ENCODE peak calls at places on chromosomes 1 and 21, in five cellular contexts. N, P, S, T and Q are unnamed samples.

GRCh38 chr21:35045539-35046222 is 3.4 kb downstream of the RUNX1 start:
- DNase-seq in S (no peak), P (no peak), N (no peak), T (no peak), Q (no peak)

GRCh38 chr1:27137544-27138075 is 17.3 kb downstream of the SLC9A1 start:
- DNase-seq in N (peak), T (peak), S (no peak), P (no peak), Q (no peak)

GRCh38 chr1:244844155-244845121 is 9.0 kb downstream of the COX20 start:
- DNase-seq in P (no peak), S (no peak), N (no peak), T (no peak), Q (no peak)

GRCh38 chr1:243798726-243799125 is 51.3 kb downstream of the AKT3 start:
- DNase-seq in S (no peak), P (peak), T (peak), N (peak), Q (no peak)

GRCh38 chr1:52814465-52814864 is 28.1 kb upstream of the ZYG11A start:
- DNase-seq in T (no peak), S (no peak), N (peak), P (peak), Q (no peak)

GRCh38 chr1:64608651-64609048 is 136.2 kb upstream of the RAVER2 start:
- DNase-seq in N (no peak), P (no peak), T (no peak), S (no peak), Q (no peak)

GRCh38 chr1:227428803-227429202 is 110.5 kb upstream of the CDC42BPA start:
- DNase-seq in P (peak), T (peak), N (no peak), S (no peak), Q (no peak)

GRCh38 chr21:39696620-39697019 is 48.4 kb upstream of the IGSF5 start:
- DNase-seq in T (no peak), N (no peak), P (no peak), S (no peak), Q (no peak)

GRCh38 chr1:204123376-204123775 is 28.5 kb downstream of the ETNK2 start:
- DNase-seq in P (peak), T (no peak), N (no peak), S (peak), Q (no peak)

GRCh38 chr1:43277116-43277876 is 7.5 kb downstream of the TMEM125 start:
- DNase-seq in S (no peak), T (no peak), P (no peak), N (no peak), Q (no peak)

GRCh38 chr1:214380418-214380817 is 99.5 kb downstream of the SMYD2 start:
- DNase-seq in P (no peak), T (no peak), N (peak), S (no peak), Q (no peak)

GRCh38 chr21:34808569-34809204 is 139.9 kb downstream of the CLIC6 start:
- DNase-seq in P (peak), N (no peak), S (no peak), T (peak), Q (no peak)

GRCh38 chr1:75342799-75343198 is 208.6 kb downstream of the LHX8 start:
- DNase-seq in T (no peak), N (no peak), S (no peak), P (no peak), Q (no peak)

GRCh38 chr1:157262422-157262821 is 124.2 kb upstream of the ETV3 start:
- DNase-seq in P (no peak), N (no peak), S (no peak), T (no peak), Q (no peak)

GRCh38 chr1:15885701-15886612 is 38.5 kb downstream of the SPEN start:
- DNase-seq in N (peak), P (peak), S (peak), T (peak), Q (peak)

GRCh38 chr1:210646258-210646616 is 317.5 kb downstream of the HHAT start:
- DNase-seq in N (no peak), P (no peak), T (no peak), S (no peak), Q (peak)

GRCh38 chr1:151158751-151159251 is 2.4 kb downstream of the TNFAIP8L2 start:
- DNase-seq in P (no peak), N (no peak), S (no peak), T (no peak), Q (no peak)

GRCh38 chr1:38029081-38029681 is 16.6 kb downstream of the UTP11 start:
- DNase-seq in P (no peak), S (peak), N (no peak), T (peak), Q (no peak)

GRCh38 chr1:1022322-1023090 is 2.6 kb downstream of the AGRN start:
- DNase-seq in T (no peak), S (no peak), P (no peak), N (no peak), Q (no peak)

GRCh38 chr1:153880962-153881361 is 41.8 kb downstream of the GATAD2B start:
- DNase-seq in P (peak), T (peak), N (peak), S (no peak), Q (no peak)

GRCh38 chr1:64401285-64401684 is 68.6 kb upstream of the CACHD1 start:
- DNase-seq in S (no peak), T (no peak), N (no peak), P (no peak), Q (no peak)

GRCh38 chr1:236323819-236324411 is 42.2 kb upstream of the ERO1B start:
- DNase-seq in S (no peak), T (no peak), P (no peak), N (no peak), Q (no peak)

GRCh38 chr1:147902183-147902845 is at the start of gene GJA8:
- DNase-seq in T (no peak), P (no peak), S (no peak), N (peak), Q (no peak)

GRCh38 chr1:182257369-182258063 is 134.1 kb downstream of the GLUL start:
- DNase-seq in N (no peak), S (no peak), T (no peak), P (no peak), Q (no peak)

GRCh38 chr1:151759241-151759640 is 4.1 kb downstream of the MRPL9 start:
- DNase-seq in N (no peak), P (peak), S (no peak), T (no peak), Q (no peak)

GRCh38 chr21:25456672-25457071 is 150.6 kb downstream of the MRPL39 start:
- DNase-seq in T (no peak), S (no peak), P (peak), N (no peak), Q (no peak)

GRCh38 chr1:76230894-76231293 is 156.3 kb downstream of the ST6GALNAC3 start:
- DNase-seq in S (no peak), N (no peak), T (no peak), P (no peak), Q (no peak)

GRCh38 chr1:12179111-12179519 is 12.3 kb downstream of the TNFRSF1B start:
- DNase-seq in T (peak), S (no peak), N (peak), P (peak), Q (no peak)

GRCh38 chr21:45779226-45779625 is 135.7 kb downstream of the PCBP3 start:
- DNase-seq in P (no peak), S (no peak), N (no peak), T (no peak), Q (no peak)

GRCh38 chr1:77283701-77284425 is 2.0 kb downstream of the AK5 start:
- DNase-seq in S (no peak), T (peak), N (no peak), P (peak), Q (no peak)
- H3K4me3 ChIP-seq in S (peak), T (peak), N (no peak), P (peak), Q (no peak)

GRCh38 chr1:20402585-20403422 is 83.2 kb downstream of the CAMK2N1 start:
- DNase-seq in S (no peak), N (no peak), P (no peak), T (no peak), Q (no peak)
- H4K91ac ChIP-seq in S (no peak), N (no peak), P (no peak), T (no peak), Q (no peak)

GRCh38 chr1:201226178-201226514 is 35.5 kb downstream of the IGFN1 start:
- DNase-seq in S (no peak), N (no peak), P (no peak), T (no peak), Q (no peak)

GRCh38 chr1:201226859-201227488 is 36.4 kb downstream of the IGFN1 start:
- DNase-seq in T (no peak), P (no peak), N (no peak), S (peak), Q (no peak)

GRCh38 chr1:201222125-201222524 is 31.5 kb downstream of the IGFN1 start:
- DNase-seq in T (no peak), S (peak), N (no peak), P (no peak), Q (no peak)

GRCh38 chr1:201223852-201224670 is 33.4 kb downstream of the IGFN1 start:
- DNase-seq in N (no peak), T (no peak), P (no peak), S (peak), Q (no peak)

DNA sequence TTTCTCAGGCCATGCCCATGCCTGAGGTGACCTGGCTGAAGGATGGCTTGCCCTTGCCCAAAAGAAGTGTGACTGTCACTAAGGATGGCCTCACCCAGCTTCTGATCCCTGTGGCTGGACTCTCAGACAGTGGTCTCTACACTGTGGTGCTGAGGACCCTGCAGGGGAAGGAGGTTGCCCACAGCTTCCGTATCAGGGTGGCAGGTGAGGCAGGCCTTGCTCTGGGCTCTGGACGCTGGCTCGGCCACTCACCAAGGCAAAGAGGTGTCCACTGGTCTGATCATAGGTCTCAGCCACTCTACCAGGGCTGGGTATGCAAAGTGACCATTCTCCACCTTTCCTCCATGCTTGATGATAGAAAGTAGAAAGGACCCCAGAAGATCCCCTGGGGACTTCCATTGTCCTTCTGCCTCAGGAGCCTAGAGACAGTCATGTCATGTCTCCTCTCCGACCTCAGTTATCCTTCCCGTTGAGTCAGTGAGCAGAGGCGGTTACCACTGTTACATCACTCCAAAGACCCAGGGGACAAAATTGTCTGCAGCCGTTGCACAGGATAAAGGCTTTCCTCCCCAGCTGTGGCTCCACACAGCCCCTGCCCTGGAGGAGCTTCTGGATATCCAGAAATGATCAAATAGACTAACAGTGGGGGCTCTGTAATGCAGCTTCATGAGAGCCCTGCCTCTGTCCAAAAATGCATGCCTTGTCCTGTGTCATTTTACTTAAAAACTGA is 34.2 kb downstream of the IGFN1 start:
- DNase-seq in T (no peak), P (no peak), N (no peak), S (peak), Q (no peak)
- H3K23ac ChIP-seq in T (no peak), P (no peak), N (no peak), S (no peak), Q (no peak)

GRCh38 chr1:171653796-171654704 is 1.6 kb upstream of the MYOC start:
- DNase-seq in S (no peak), P (peak), N (no peak), T (peak), Q (no peak)
- H3K4me3 ChIP-seq in S (no peak), P (no peak), N (no peak), T (peak), Q (no peak)

DNA sequence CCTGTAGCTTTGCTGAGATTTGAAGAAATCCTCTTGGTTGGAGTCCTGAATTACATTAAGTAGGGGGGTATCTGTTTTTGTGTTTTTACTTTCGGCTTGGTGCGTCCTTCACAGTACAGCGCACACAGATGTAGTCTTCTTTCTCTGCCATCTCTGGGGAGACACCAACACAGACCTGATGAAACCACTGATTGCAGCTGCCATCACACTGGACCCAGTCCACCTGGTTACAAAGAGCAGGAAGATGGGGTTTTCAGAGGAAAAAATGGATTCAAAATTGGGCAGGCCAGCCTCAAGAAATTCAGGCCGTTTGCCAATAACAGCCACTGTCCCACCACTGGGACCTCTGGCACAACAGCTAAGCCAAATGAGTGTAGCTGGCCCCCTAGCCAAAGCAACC is 18.7 kb upstream of the SYT2 start:
- DNase-seq in P (no peak), N (no peak), S (no peak), T (no peak), Q (no peak)
- H4K91ac ChIP-seq in P (no peak), N (no peak), S (no peak), T (no peak), Q (no peak)

DNA sequence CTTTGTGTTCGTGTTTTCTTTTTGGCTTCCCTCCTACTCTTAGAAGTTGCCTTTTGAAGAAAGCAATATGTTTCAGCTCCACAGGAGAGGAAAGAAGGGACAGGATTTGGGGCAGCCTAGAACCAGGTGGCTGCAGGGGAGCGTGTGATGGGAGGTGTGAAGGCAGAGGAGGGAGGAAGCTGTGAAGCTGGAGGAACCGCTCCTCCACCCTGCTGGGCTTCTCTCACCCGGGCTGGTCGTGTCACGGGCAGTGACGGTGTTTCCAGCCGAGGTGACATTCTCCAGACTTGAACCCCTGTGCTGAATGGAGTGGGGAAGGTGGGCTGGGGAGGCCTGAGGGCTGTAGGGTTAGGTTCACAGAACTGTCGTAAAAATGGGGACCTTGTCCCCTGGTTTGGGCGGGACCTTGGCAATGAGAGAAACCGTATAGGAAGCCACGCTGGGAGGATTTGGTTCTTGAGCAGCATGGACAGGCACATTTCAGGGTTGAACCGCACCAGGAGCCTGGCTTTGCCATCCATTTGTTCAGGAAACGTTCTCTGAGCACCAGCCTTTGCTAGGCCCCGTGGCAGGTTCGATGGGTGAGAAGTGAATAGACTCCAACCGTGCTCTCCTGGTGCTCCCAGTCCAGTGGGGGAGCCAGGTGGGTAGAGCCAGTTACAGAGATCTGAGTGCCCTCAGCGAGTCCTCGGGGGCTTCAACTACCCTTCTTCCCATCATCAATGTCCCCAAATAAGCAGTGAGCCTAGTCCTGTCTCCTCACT is 103.0 kb downstream of the PRDM2 start:
- DNase-seq in S (no peak), T (no peak), N (no peak), P (no peak), Q (no peak)
- H3K23ac ChIP-seq in S (no peak), T (no peak), N (no peak), P (no peak), Q (peak)

GRCh38 chr1:32318127-32318869 is 17.7 kb downstream of the MARCKSL1 start:
- DNase-seq in S (no peak), P (no peak), N (no peak), T (no peak), Q (no peak)
- H3K4me3 ChIP-seq in S (no peak), P (no peak), N (no peak), T (no peak), Q (no peak)

DNA sequence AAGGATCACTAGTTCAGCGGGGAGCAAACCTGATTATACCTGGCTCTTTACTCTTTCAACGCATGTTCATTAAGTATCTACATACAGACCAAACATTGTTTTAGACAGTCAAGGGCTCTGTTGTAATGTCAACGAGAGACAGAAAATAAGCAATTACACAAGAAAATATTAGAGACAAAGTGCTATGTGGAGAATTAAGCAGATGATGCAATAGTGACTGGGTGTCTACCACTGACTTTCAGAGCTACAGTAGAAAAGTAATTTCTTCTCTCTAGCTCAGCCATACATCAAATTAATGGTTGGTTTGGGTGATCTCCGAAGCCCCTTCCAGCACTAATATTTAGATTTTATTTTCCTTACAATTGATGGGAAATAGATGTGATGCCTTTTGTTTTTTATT is 23.3 kb downstream of the FYB2 start:
- DNase-seq in P (no peak), N (peak), T (no peak), S (no peak), Q (no peak)
- H4K91ac ChIP-seq in P (no peak), N (no peak), T (no peak), S (no peak), Q (no peak)

DNA sequence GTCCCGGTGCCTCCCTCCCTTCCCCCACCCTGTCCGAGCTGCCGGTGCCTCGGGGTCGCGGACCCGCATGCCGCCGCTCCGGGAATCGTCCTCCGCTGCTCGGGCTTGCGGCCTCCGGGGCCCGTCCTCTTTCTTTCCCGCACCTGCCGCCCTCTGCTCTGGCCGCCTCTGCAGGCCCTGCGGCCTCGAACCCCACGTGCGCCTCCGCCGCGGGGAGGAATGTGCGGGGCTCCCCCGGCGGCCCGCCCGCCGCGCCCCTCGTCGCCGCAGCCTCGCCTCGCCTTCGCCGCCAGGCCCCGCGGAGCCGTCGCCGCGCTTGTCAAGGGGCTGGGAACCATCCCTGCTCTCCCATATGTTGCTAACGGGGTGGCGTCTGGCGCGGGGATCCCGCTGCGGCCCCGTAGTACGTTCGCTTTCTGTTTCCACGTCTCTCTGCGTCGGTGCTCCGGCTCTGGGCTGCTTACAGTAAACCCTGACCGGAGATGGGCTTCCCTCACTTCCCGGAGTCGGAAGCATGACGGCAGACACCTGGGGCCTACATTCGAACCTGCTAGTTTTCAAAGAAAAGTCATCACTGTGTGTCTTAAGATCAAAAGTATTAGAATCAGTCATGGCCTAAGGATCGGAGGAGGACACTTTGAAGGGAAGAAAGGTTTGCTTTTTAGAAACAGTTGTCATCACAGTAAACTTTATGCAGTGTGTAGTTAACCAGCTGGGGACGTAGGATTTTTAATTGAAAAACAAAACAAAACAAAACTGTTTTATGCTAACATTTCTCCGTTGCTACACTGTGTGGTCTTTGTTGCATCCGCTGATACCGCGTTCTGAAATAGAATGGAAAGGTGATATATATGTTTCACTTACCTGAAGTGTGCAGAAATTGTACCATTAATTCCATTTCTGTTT is 68.9 kb downstream of the SLC35A3 start:
- DNase-seq in S (peak), N (peak), T (peak), P (peak), Q (peak)
- H3K23ac ChIP-seq in S (no peak), N (no peak), T (peak), P (peak), Q (peak)

DNA sequence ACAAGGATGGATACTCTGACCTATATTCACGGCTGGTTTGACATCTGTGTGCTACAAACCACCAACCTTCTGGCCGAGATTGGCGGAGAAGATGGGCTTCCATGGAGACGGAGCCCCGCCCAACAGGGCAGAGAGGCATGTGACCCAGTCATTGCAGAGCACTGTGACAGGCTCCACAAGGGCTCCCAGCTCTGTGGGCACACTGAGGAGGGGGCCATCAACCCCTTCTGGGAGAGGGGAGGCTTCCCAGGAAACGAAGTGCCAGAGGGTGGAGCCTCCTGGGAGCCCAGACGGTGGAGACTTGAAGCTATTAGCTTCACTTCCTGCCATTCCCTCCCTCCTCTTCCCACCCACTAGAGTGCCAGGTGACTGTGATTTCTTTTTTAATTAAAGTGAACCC is 71.6 kb upstream of the IFFO2 start:
- DNase-seq in N (no peak), T (no peak), P (no peak), S (no peak), Q (no peak)
- H3K4me3 ChIP-seq in N (no peak), T (no peak), P (no peak), S (no peak), Q (no peak)